ENCODE peak calls at places on chromosome 20, in ten cellular contexts. M is IMR-90, K is Panc1, H is left lung, R is fibroblast of lung, G is HepG2, S is PC-9, A is uterus, I is body of pancreas, C is tibial artery. N is an unnamed sample. For H3K4me1, the result is how much of the 10 kb centered on the place peaks cover.

GRCh38 chr20:4091332-4092135 is 76.2 kb upstream of the RNF24 start:
- DNase-seq in G (peak), K (no peak), R (peak), S (peak), M (peak), I (peak), H (no peak), A (peak), C (no peak), N (peak)

GRCh38 chr20:56391596-56392281 is at the start of gene AURKA:
- DNase-seq in I (no peak), H (no peak), R (peak), M (no peak), A (no peak), K (no peak), G (peak), S (no peak), C (no peak), N (peak)

GRCh38 chr20:23752481-23753193 is 1.9 kb upstream of the CST1 start:
- DNase-seq in G (no peak), I (no peak), H (no peak), K (no peak), C (no peak), A (no peak), R (no peak), M (no peak), S (no peak), N (no peak)

GRCh38 chr20:50690562-50690978 is 772 bp downstream of the RIPOR3 start:
- DNase-seq in K (no peak), H (no peak), R (no peak), I (no peak), A (no peak), C (no peak), G (no peak), M (no peak), S (peak), N (no peak)

GRCh38 chr20:19917110-19917509 is 100.1 kb upstream of the NAA20 start:
- DNase-seq in G (no peak), C (no peak), S (no peak), I (no peak), K (no peak), H (no peak), R (no peak), M (no peak), A (no peak), N (no peak)

GRCh38 chr20:39010496-39010895 is 48.4 kb downstream of the DHX35 start:
- DNase-seq in H (no peak), G (no peak), C (no peak), A (no peak), S (no peak), R (no peak), M (no peak), I (no peak), K (no peak), N (no peak)

GRCh38 chr20:62558779-62559178 is 83.0 kb upstream of the GATA5 start:
- DNase-seq in M (no peak), C (no peak), G (no peak), R (no peak), K (no peak), S (no peak), A (no peak), H (no peak), I (no peak), N (no peak)

GRCh38 chr20:31633339-31633914 is 4.3 kb upstream of the COX4I2 start:
- DNase-seq in M (peak), C (no peak), G (no peak), S (no peak), K (no peak), A (no peak), R (no peak), H (no peak), I (no peak), N (no peak)

GRCh38 chr20:63500151-63500901 is 1.4 kb upstream of the EEF1A2 start:
- DNase-seq in K (no peak), M (no peak), H (no peak), I (no peak), S (no peak), G (no peak), C (no peak), A (no peak), R (no peak), N (no peak)

GRCh38 chr20:63057133-63058117 is 50.7 kb upstream of the BHLHE23 start:
- DNase-seq in I (peak), H (no peak), G (no peak), R (no peak), S (no peak), K (peak), C (no peak), A (no peak), M (no peak), N (peak)

GRCh38 chr20:36848078-36848660 is 27.8 kb upstream of the TLDC2 start:
- DNase-seq in S (no peak), A (peak), G (no peak), R (peak), C (peak), K (no peak), I (no peak), M (peak), H (no peak), N (peak)

GRCh38 chr20:35796556-35796955 is 24.7 kb downstream of the PHF20 start:
- DNase-seq in M (peak), R (no peak), H (no peak), C (no peak), S (no peak), G (no peak), I (no peak), K (no peak), A (no peak), N (no peak)

GRCh38 chr20:58906894-58907293 is 54.4 kb downstream of the GNAS start:
- DNase-seq in M (peak), H (no peak), R (peak), K (no peak), S (peak), A (no peak), I (peak), G (no peak), C (no peak), N (peak)

GRCh38 chr20:37988555-37988954 is 44.7 kb downstream of the TTI1 start:
- DNase-seq in H (no peak), G (no peak), C (no peak), I (no peak), K (no peak), A (no peak), R (no peak), M (no peak), S (no peak), N (no peak)

GRCh38 chr20:36745234-36745926 is 510 bp downstream of the NDRG3 start:
- DNase-seq in C (peak), I (peak), S (no peak), A (no peak), H (peak), G (peak), K (no peak), M (no peak), R (peak), N (no peak)

GRCh38 chr20:53077373-53078205 is 105.4 kb downstream of the TSHZ2 start:
- DNase-seq in H (no peak), R (peak), G (peak), S (peak), C (no peak), A (peak), K (no peak), I (peak), M (no peak), N (peak)

GRCh38 chr20:50412069-50412468 is 98.1 kb upstream of the PTPN1 start:
- DNase-seq in G (no peak), A (no peak), I (peak), S (peak), M (no peak), H (no peak), R (no peak), C (no peak), K (no peak), N (no peak)

GRCh38 chr20:41192575-41192974 is 55.2 kb downstream of the PLCG1 start:
- DNase-seq in M (no peak), K (no peak), A (no peak), R (no peak), I (no peak), G (no peak), H (no peak), S (no peak), C (no peak), N (no peak)

GRCh38 chr20:12975833-12976608 is 32.8 kb upstream of the SPTLC3 start:
- DNase-seq in M (no peak), I (no peak), K (no peak), S (no peak), C (no peak), G (no peak), H (no peak), R (no peak), A (no peak), N (no peak)
- H3K4me1 ChIP-seq in M (under half), I (under half), K (under half), S (under half), C (under half), G (half or more), H (under half), R (under half), A (under half), N (under half)

GRCh38 chr20:17658648-17658993 is 23.4 kb downstream of the RRBP1 start:
- DNase-seq in S (no peak), R (no peak), A (peak), H (no peak), K (no peak), C (peak), M (no peak), I (peak), G (no peak), N (no peak)

GRCh38 chr20:17661121-17661744 is 20.8 kb downstream of the RRBP1 start:
- DNase-seq in S (no peak), M (no peak), K (no peak), I (peak), H (no peak), R (peak), A (peak), G (peak), C (peak), N (no peak)

GRCh38 chr20:17660667-17661066 is 21.4 kb downstream of the RRBP1 start:
- DNase-seq in S (no peak), K (no peak), H (no peak), I (peak), G (no peak), M (no peak), R (no peak), C (peak), A (peak), N (no peak)

GRCh38 chr20:17657898-17658647 is 24.0 kb downstream of the RRBP1 start:
- DNase-seq in S (no peak), K (no peak), C (peak), H (no peak), M (no peak), A (peak), G (no peak), I (peak), R (no peak), N (no peak)

DNA sequence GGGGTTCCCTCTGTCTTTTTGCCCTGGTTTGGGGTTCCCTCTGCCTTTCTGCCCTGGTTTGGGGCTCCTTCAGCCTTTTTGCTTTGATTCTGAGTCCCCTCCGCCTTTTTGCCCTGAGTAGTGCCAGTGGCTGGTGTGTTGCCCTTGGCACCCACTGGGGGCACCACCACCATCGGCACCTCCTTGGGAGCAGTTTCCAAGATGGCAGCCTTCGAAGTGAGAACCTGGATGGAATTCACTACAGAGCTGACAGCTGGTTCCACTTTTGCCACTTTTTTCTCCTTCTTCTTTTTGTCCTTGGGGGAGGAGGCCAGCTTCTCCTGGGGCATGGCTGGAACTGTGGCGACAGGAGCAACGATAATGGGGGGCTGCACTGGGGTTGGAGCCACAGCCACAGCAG is 22.2 kb downstream of the RRBP1 start:
- DNase-seq in S (no peak), M (no peak), H (no peak), I (peak), K (no peak), A (peak), G (no peak), C (peak), R (no peak), N (no peak)
- TF ChIP-seq CTCF in S (no peak), M (no peak), H (no peak), I (no peak), K (no peak), A (no peak), G (no peak), C (no peak), R (peak), N (no peak)

GRCh38 chr20:57398231-57398821 is 7.1 kb downstream of the RBM38 start:
- DNase-seq in S (no peak), H (peak), K (no peak), R (no peak), A (peak), C (no peak), G (no peak), I (no peak), M (no peak), N (no peak)
- H3K4me1 ChIP-seq in S (under half), H (under half), K (under half), R (under half), A (under half), C (under half), G (under half), I (under half), M (under half), N (under half)

GRCh38 chr20:25470045-25470444 is 62.6 kb downstream of the GINS1 start:
- DNase-seq in M (peak), I (peak), R (peak), H (no peak), K (peak), G (peak), A (no peak), S (no peak), C (no peak), N (peak)
- TF ChIP-seq CTCF in M (peak), I (peak), R (peak), H (no peak), K (no peak), G (peak), A (no peak), S (peak), C (no peak), N (no peak)

DNA sequence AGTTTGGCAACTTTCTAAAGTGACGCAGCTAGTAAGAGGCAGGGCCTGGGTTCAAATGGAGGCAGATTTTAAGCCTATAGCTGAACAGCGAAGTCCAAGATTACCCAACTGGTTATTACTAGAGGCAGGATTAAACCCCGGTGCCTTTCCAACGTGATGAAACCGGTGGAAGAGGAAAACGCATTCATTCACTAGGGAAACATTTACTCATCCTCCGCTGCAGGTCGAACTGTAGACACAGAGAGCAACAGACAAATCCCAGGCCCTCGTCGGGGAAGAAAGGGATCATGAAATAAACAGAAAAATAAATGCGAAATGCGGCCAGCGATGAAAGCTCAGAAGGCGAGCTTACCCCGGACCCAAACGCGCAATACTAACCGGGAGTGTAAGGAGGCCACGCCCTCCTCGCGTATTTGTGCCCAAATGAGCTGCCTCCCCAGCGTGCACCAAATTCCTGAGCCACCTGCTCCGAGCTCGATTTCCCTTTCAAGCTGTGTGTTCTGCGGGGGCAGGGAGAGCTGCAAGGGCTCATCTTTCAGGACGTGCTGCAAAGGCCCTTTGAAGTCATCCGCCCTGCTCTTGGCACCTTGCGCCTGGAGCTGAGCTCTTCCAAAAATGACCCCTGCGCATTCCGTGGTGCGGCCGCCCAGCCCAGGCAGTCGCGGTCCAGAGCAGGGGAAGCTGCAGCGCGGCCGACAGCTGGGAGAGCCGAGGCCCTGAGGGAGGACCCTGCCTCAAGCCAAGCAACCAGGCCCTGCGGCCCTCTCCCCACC is 46.9 kb downstream of the PDYN start:
- DNase-seq in C (no peak), R (peak), H (peak), G (peak), S (no peak), M (peak), I (peak), K (no peak), A (peak), N (peak)
- H3K4me1 ChIP-seq in C (under half), R (under half), H (under half), G (under half), S (under half), M (under half), I (under half), K (under half), A (under half), N (under half)

GRCh38 chr20:11411765-11412164 is 505.9 kb upstream of the BTBD3 start:
- DNase-seq in I (no peak), H (no peak), C (no peak), R (no peak), S (no peak), K (no peak), M (no peak), A (no peak), G (no peak), N (no peak)
- TF ChIP-seq CTCF in I (no peak), H (no peak), C (no peak), R (no peak), S (no peak), K (no peak), M (no peak), A (no peak), G (no peak), N (no peak)

DNA sequence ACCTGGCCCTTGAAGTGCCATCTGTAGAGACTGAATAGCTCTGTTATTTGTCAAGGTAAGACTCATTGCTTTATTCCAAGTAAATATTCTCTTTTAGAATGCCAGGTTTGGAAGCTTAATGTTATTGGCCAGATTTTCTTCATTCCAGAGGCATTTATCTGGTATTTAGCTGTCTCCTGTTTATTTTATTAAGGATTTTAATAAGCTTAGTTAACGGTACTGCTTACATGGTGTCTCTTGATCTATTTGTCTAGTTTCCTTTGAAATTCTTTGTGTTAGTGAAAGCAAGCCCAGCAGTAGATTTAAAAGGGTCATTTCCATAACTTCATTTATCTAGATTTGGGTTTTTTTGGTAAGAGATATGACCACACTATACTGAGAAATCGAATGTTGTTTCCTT is 7.7 kb downstream of the RALY start:
- DNase-seq in I (no peak), M (peak), H (no peak), R (peak), S (no peak), G (no peak), K (no peak), C (no peak), A (no peak), N (peak)
- H3K4me1 ChIP-seq in I (half or more), M (under half), H (under half), R (under half), S (under half), G (half or more), K (under half), C (under half), A (under half), N (under half)